ENCODE peak calls at places on chromosomes 13 and 19, in six cellular contexts. X is spleen, I is heart right ventricle, J is HL-60, P is transverse colon, T is Peyer's patch. H is an unnamed sample.

GRCh38 chr19:17244618-17245534 is 843 bp downstream of the NR2F6 start:
- DNase-seq in X (peak), I (peak), J (no peak), P (peak), T (no peak), H (no peak)

GRCh38 chr13:20124303-20124702 is 36.5 kb downstream of the GJA3 start:
- DNase-seq in X (no peak), I (no peak), J (no peak), P (no peak), T (no peak), H (no peak)

GRCh38 chr19:3544742-3545668 is 6.0 kb downstream of the TEKTIP1 start:
- DNase-seq in X (peak), I (peak), J (peak), P (peak), T (peak), H (no peak)

GRCh38 chr19:58519087-58519354 is 589 bp downstream of the ZBTB45 start:
- DNase-seq in X (no peak), I (peak), J (peak), P (peak), T (peak), H (no peak)

GRCh38 chr13:109096101-109096500 is 466.7 kb downstream of the MYO16 start:
- DNase-seq in X (no peak), I (no peak), J (no peak), P (no peak), T (no peak), H (no peak)

GRCh38 chr13:87444135-87444534 is 227.0 kb upstream of the SLITRK5 start:
- DNase-seq in X (no peak), I (no peak), J (no peak), P (no peak), T (no peak), H (no peak)

GRCh38 chr19:37466798-37467607 is at the start of gene ZNF569:
- DNase-seq in X (peak), I (peak), J (peak), P (peak), T (peak), H (peak)

GRCh38 chr19:1307320-1307719 is 21.6 kb downstream of the EFNA2 start:
- DNase-seq in X (no peak), I (no peak), J (no peak), P (no peak), T (no peak), H (no peak)

GRCh38 chr13:101618440-101619187 is 166.1 kb downstream of the ITGBL1 start:
- DNase-seq in X (no peak), I (no peak), J (no peak), P (no peak), T (no peak), H (no peak)

GRCh38 chr13:20351279-20352022 is 119.3 kb upstream of the GJB6 start:
- DNase-seq in X (no peak), I (no peak), J (peak), P (no peak), T (no peak), H (no peak)

GRCh38 chr19:2055871-2056809 is 5.1 kb upstream of the MKNK2 start:
- DNase-seq in X (peak), I (peak), J (peak), P (peak), T (peak), H (peak)

GRCh38 chr13:91185294-91185863 is 162.1 kb upstream of the MIR17HG start:
- DNase-seq in X (no peak), I (no peak), J (no peak), P (no peak), T (no peak), H (no peak)

GRCh38 chr13:96075953-96076543 is 13.9 kb upstream of the HS6ST3 start:
- DNase-seq in X (no peak), I (no peak), J (no peak), P (no peak), T (no peak), H (no peak)

GRCh38 chr13:76980075-76980718 is 11.7 kb upstream of the CLN5 start:
- DNase-seq in X (peak), I (peak), J (peak), P (peak), T (peak), H (no peak)

GRCh38 chr13:32804673-32805260 is 211.5 kb upstream of the KL start:
- DNase-seq in X (no peak), I (no peak), J (no peak), P (no peak), T (no peak), H (no peak)

GRCh38 chr13:78659450-78660110 is 625 bp upstream of the OBI1 start:
- DNase-seq in X (no peak), I (no peak), J (no peak), P (no peak), T (no peak), H (no peak)

GRCh38 chr19:18931316-18932162 is 9.5 kb downstream of the HOMER3 start:
- DNase-seq in X (no peak), I (no peak), J (no peak), P (no peak), T (no peak), H (no peak)

GRCh38 chr19:4609878-4610511 is 29.3 kb upstream of the TNFAIP8L1 start:
- DNase-seq in X (peak), I (peak), J (peak), P (no peak), T (no peak), H (no peak)

GRCh38 chr19:927044-927706 is 1.3 kb downstream of the ARID3A start:
- DNase-seq in X (peak), I (peak), J (no peak), P (peak), T (peak), H (no peak)

GRCh38 chr19:16628984-16629691 is 1.1 kb upstream of the MED26 start:
- DNase-seq in X (no peak), I (no peak), J (peak), P (peak), T (no peak), H (no peak)

GRCh38 chr13:55345197-55345596 is 1795.5 kb upstream of the PRR20A start:
- DNase-seq in X (no peak), I (no peak), J (no peak), P (no peak), T (no peak), H (no peak)

GRCh38 chr19:54561840-54562239 is 11.8 kb upstream of the LILRA2 start:
- DNase-seq in X (no peak), I (no peak), J (no peak), P (no peak), T (no peak), H (no peak)

GRCh38 chr13:109211616-109212015 is 574.8 kb downstream of the IRS2 start:
- DNase-seq in X (no peak), I (no peak), J (no peak), P (no peak), T (no peak), H (no peak)

GRCh38 chr13:22915442-22916082 is 265.2 kb upstream of the SGCG start:
- DNase-seq in X (no peak), I (peak), J (no peak), P (peak), T (no peak), H (peak)

GRCh38 chr19:1874554-1875185 is 10.6 kb downstream of the ABHD17A start:
- DNase-seq in X (no peak), I (no peak), J (no peak), P (no peak), T (no peak), H (no peak)

GRCh38 chr13:23086951-23087350 is 93.8 kb upstream of the SGCG start:
- DNase-seq in X (no peak), I (no peak), J (no peak), P (no peak), T (no peak), H (no peak)

GRCh38 chr19:14582894-14583340 is at the start of gene CLEC17A:
- DNase-seq in X (peak), I (no peak), J (no peak), P (no peak), T (peak), H (no peak)

DNA sequence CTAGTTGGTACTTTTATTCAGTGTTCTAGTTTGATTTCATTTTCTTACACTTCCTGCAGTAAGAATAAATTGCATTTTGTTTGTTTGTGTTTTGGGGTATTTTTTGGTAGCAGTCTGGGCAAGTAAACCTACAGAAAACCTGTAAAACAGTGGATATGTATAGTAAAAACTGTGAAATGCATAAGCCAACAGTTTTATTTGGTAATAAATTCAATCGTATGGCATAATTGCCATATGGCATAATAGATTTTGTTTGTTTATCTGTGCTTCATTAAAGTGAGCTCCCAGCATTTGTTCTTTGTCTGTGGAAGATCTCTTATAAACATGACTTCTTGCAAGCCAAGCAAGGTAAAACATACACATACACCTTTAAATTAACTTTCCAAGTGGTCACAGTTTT is 111.9 kb downstream of the PCDH9 start:
- DNase-seq in X (no peak), I (no peak), J (no peak), P (no peak), T (no peak), H (no peak)
- TF ChIP-seq CTCF in X (no peak), I (no peak), J (no peak), P (no peak), T (no peak), H (no peak)

DNA sequence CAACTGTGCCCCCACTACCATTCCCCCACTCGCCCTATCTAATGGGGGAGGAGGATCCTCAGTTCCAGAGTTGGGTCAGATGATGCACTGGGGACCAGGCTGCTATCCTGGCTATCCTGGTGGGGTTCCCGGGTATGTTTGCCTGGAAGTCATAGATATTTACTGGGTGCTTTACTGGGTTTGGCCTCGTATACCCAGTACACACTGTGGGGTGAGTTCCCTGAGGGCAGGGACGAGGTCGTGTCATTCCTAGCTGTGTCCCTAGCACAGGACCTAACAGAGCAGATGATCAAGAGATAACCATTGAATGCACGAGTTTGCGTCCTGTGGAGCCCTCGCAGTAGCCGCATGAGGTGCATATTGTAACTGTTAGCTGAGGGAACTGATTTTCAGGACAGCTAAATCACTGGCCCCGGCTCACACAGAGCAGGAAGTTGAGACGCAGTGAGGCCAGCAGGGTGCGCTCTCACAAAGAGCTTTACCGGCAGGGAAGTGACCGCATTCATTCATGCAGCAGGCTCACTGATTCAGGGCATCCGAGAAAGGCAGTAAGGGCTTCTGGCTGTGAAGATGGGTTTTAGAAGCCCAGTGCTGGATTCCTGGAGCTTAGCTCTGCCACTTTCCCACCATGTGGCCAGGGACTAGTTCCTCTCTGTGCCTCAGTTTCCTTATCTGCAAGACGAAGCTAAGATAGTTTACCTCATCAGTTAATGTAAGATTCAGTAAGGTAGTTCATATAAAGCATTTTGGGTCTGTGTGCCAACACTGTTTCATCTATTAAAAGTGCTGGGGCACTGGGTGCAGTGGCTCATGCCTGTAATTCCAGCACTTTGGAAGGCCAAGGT is 6.0 kb downstream of the RUVBL2 start:
- DNase-seq in X (peak), I (peak), J (peak), P (peak), T (peak), H (no peak)
- TF ChIP-seq CTCF in X (peak), I (peak), J (peak), P (peak), T (peak), H (peak)

GRCh38 chr13:36454121-36454520 is 21.8 kb downstream of the CCNA1 start:
- DNase-seq in X (no peak), I (no peak), J (no peak), P (no peak), T (no peak), H (no peak)

GRCh38 chr13:36450534-36450933 is 18.2 kb downstream of the CCNA1 start:
- DNase-seq in X (no peak), I (no peak), J (peak), P (no peak), T (no peak), H (no peak)

GRCh38 chr13:36456577-36456976 is 24.3 kb downstream of the CCNA1 start:
- DNase-seq in X (no peak), I (no peak), J (no peak), P (no peak), T (no peak), H (no peak)

GRCh38 chr13:36454962-36455361 is 22.7 kb downstream of the CCNA1 start:
- DNase-seq in X (no peak), I (no peak), J (no peak), P (no peak), T (no peak), H (no peak)

GRCh38 chr13:36453518-36453917 is 21.2 kb downstream of the CCNA1 start:
- DNase-seq in X (no peak), I (no peak), J (peak), P (no peak), T (no peak), H (no peak)
- TF ChIP-seq CTCF in X (no peak), I (peak), J (peak), P (no peak), T (no peak), H (peak)

DNA sequence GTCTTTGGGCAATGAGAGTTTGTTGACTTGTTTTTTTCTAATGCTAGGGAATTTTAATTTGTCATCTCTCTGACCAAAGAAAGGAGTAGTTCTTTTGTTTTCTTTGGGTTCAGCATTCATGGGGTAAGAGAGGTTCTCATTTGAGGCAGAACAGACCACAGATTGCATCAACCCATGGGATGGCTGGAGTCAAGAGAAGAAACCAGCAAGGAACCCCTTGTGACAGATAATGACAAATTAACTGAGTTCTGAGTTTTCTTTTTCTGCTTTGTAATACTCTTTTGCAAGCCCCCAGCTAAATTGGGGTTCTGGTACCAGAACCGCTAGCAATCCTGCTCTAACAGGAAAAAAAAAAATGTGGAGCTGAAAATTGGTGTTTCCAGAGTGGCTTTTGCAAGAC is 864.1 kb downstream of the DIAPH3 start:
- DNase-seq in X (no peak), I (no peak), J (peak), P (no peak), T (no peak), H (no peak)
- TF ChIP-seq CTCF in X (no peak), I (no peak), J (no peak), P (no peak), T (no peak), H (no peak)

GRCh38 chr13:28059214-28059613 is 41.2 kb downstream of the FLT3 start:
- DNase-seq in X (no peak), I (no peak), J (peak), P (peak), T (peak), H (no peak)
- TF ChIP-seq CTCF in X (no peak), I (peak), J (peak), P (peak), T (peak), H (peak)

GRCh38 chr13:40994581-40995230 is 24.4 kb downstream of the ELF1 start:
- DNase-seq in X (no peak), I (no peak), J (no peak), P (no peak), T (no peak), H (no peak)

GRCh38 chr13:40993987-40994386 is 25.1 kb downstream of the ELF1 start:
- DNase-seq in X (no peak), I (no peak), J (no peak), P (peak), T (no peak), H (no peak)

GRCh38 chr13:40992678-40993077 is 26.4 kb downstream of the ELF1 start:
- DNase-seq in X (no peak), I (no peak), J (no peak), P (no peak), T (no peak), H (no peak)

GRCh38 chr13:40995997-40996396 is 23.1 kb downstream of the ELF1 start:
- DNase-seq in X (no peak), I (no peak), J (no peak), P (no peak), T (no peak), H (no peak)

DNA sequence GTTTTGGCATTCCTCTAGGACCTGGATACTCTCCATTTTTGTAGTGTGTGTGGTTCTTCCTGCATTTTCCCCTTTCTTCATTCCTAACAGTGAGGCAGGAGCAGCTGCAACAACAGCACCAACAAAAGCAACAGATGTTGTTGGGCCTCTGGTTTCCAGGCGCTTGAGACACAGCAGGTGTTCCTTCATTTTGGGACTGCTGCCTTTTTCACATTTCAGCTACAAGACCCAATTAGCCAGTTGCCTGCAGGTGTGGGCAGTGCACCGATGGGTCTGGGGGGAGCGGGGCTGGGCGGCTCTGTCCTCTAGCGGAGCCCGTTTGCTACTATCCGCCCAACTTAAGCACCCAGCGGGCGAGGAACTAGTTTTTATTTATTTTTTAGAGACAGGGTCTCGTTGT is 26.0 kb downstream of the ELF1 start:
- DNase-seq in X (no peak), I (no peak), J (no peak), P (peak), T (no peak), H (no peak)
- TF ChIP-seq CTCF in X (peak), I (no peak), J (no peak), P (no peak), T (no peak), H (no peak)